ENCODE peak calls at places on chromosome 6, in seven cellular contexts. One of them, this sample, is unnamed.

GRCh38 chr6:88725111-88725711 is 238.2 kb downstream of the RNGTT start:
- DNase-seq in endothelial cell: peak
- DNase-seq in heart left ventricle: no peak
- DNase-seq in NCI-H1930: no peak
- DNase-seq in GM12864: peak
- DNase-seq in NCI-H1694: no peak
- DNase-seq in CD4-positive, alpha-beta T cell: no peak
- DNase-seq in this sample: no peak

GRCh38 chr6:135358251-135358821 is 139.2 kb downstream of the AHI1 start:
- DNase-seq in endothelial cell: no peak
- DNase-seq in heart left ventricle: no peak
- DNase-seq in NCI-H1930: no peak
- DNase-seq in GM12864: no peak
- DNase-seq in NCI-H1694: no peak
- DNase-seq in CD4-positive, alpha-beta T cell: no peak
- DNase-seq in this sample: peak

GRCh38 chr6:106520711-106521367 is 108.5 kb downstream of the RTN4IP1 start:
- DNase-seq in endothelial cell: no peak
- DNase-seq in heart left ventricle: no peak
- DNase-seq in NCI-H1930: no peak
- DNase-seq in GM12864: peak
- DNase-seq in NCI-H1694: no peak
- DNase-seq in CD4-positive, alpha-beta T cell: peak
- DNase-seq in this sample: no peak

GRCh38 chr6:30130887-30131862 is 4.8 kb upstream of the TRIM40 start:
- DNase-seq in endothelial cell: peak
- DNase-seq in heart left ventricle: peak
- DNase-seq in NCI-H1930: peak
- DNase-seq in GM12864: peak
- DNase-seq in NCI-H1694: peak
- DNase-seq in CD4-positive, alpha-beta T cell: peak
- DNase-seq in this sample: peak

GRCh38 chr6:109465772-109466171 is 10.2 kb upstream of the MICAL1 start:
- DNase-seq in endothelial cell: no peak
- DNase-seq in heart left ventricle: no peak
- DNase-seq in NCI-H1930: no peak
- DNase-seq in GM12864: no peak
- DNase-seq in NCI-H1694: no peak
- DNase-seq in CD4-positive, alpha-beta T cell: no peak
- DNase-seq in this sample: no peak

GRCh38 chr6:154951400-154952200 is 43.5 kb upstream of the TIAM2 start:
- DNase-seq in endothelial cell: no peak
- DNase-seq in heart left ventricle: no peak
- DNase-seq in NCI-H1930: no peak
- DNase-seq in GM12864: no peak
- DNase-seq in NCI-H1694: no peak
- DNase-seq in CD4-positive, alpha-beta T cell: no peak
- DNase-seq in this sample: peak

GRCh38 chr6:111626446-111626845 is 20.8 kb upstream of the TRAF3IP2 start:
- DNase-seq in endothelial cell: no peak
- DNase-seq in heart left ventricle: no peak
- DNase-seq in NCI-H1930: no peak
- DNase-seq in GM12864: no peak
- DNase-seq in NCI-H1694: peak
- DNase-seq in CD4-positive, alpha-beta T cell: no peak
- DNase-seq in this sample: no peak

GRCh38 chr6:1481326-1481725 is 92.0 kb downstream of the FOXF2 start:
- DNase-seq in endothelial cell: no peak
- DNase-seq in heart left ventricle: no peak
- DNase-seq in NCI-H1930: no peak
- DNase-seq in GM12864: no peak
- DNase-seq in NCI-H1694: no peak
- DNase-seq in CD4-positive, alpha-beta T cell: no peak
- DNase-seq in this sample: peak

GRCh38 chr6:42404494-42404893 is 47.2 kb downstream of the TRERF1 start:
- DNase-seq in endothelial cell: no peak
- DNase-seq in heart left ventricle: no peak
- DNase-seq in NCI-H1930: no peak
- DNase-seq in GM12864: no peak
- DNase-seq in NCI-H1694: no peak
- DNase-seq in CD4-positive, alpha-beta T cell: peak
- DNase-seq in this sample: peak